ENCODE peak calls at places on chromosomes 7 and 10, in four cellular contexts. One of them, this sample, is unnamed. For H3K9me3, the result is how much of the 10 kb centered on the place peaks cover.

GRCh38 chr7:155352076-155352752 is 54.5 kb downstream of the INSIG1 start:
- DNase-seq in Karpas-422: no peak
- DNase-seq in IMR-90: no peak
- DNase-seq in cardiac muscle cell: no peak
- DNase-seq in this sample: no peak

GRCh38 chr10:93413252-93413689 is 68.9 kb downstream of the MYOF start:
- DNase-seq in Karpas-422: no peak
- DNase-seq in IMR-90: no peak
- DNase-seq in cardiac muscle cell: no peak
- DNase-seq in this sample: no peak

GRCh38 chr10:14889318-14889717 is 10.7 kb downstream of the SUV39H2 start:
- DNase-seq in Karpas-422: peak
- DNase-seq in IMR-90: no peak
- DNase-seq in cardiac muscle cell: no peak
- DNase-seq in this sample: no peak

GRCh38 chr10:83769421-83769820 is 369.9 kb upstream of the GHITM start:
- DNase-seq in Karpas-422: no peak
- DNase-seq in IMR-90: no peak
- DNase-seq in cardiac muscle cell: no peak
- DNase-seq in this sample: peak

GRCh38 chr10:31157125-31157983 is 125.7 kb upstream of the ZNF438 start:
- DNase-seq in Karpas-422: no peak
- DNase-seq in IMR-90: peak
- DNase-seq in cardiac muscle cell: no peak
- DNase-seq in this sample: no peak

GRCh38 chr10:44706745-44707144 is 204.4 kb upstream of the TMEM72 start:
- DNase-seq in Karpas-422: no peak
- DNase-seq in IMR-90: peak
- DNase-seq in cardiac muscle cell: no peak
- DNase-seq in this sample: no peak

GRCh38 chr10:92575961-92576360 is 2.1 kb upstream of the IDE start:
- DNase-seq in Karpas-422: no peak
- DNase-seq in IMR-90: peak
- DNase-seq in cardiac muscle cell: no peak
- DNase-seq in this sample: no peak

GRCh38 chr7:68785036-68785435 is 813.2 kb upstream of the AUTS2 start:
- DNase-seq in Karpas-422: no peak
- DNase-seq in IMR-90: no peak
- DNase-seq in cardiac muscle cell: no peak
- DNase-seq in this sample: no peak

GRCh38 chr10:33800545-33800944 is 466.1 kb upstream of the NRP1 start:
- DNase-seq in Karpas-422: no peak
- DNase-seq in IMR-90: peak
- DNase-seq in cardiac muscle cell: no peak
- DNase-seq in this sample: no peak

GRCh38 chr10:79104264-79104954 is 35.6 kb downstream of the ZMIZ1 start:
- DNase-seq in Karpas-422: no peak
- DNase-seq in IMR-90: peak
- DNase-seq in cardiac muscle cell: no peak
- DNase-seq in this sample: no peak

GRCh38 chr10:28282341-28282740 is 20.5 kb downstream of the MPP7 start:
- DNase-seq in Karpas-422: no peak
- DNase-seq in IMR-90: no peak
- DNase-seq in cardiac muscle cell: no peak
- DNase-seq in this sample: no peak

GRCh38 chr7:105815580-105815979 is 60.8 kb downstream of the ATXN7L1 start:
- DNase-seq in Karpas-422: no peak
- DNase-seq in IMR-90: no peak
- DNase-seq in cardiac muscle cell: no peak
- DNase-seq in this sample: no peak

GRCh38 chr7:127525866-127526456 is 59.4 kb downstream of the GCC1 start:
- DNase-seq in Karpas-422: no peak
- DNase-seq in IMR-90: no peak
- DNase-seq in cardiac muscle cell: no peak
- DNase-seq in this sample: peak

GRCh38 chr10:126240483-126240882 is 147.8 kb downstream of the ADAM12 start:
- DNase-seq in Karpas-422: no peak
- DNase-seq in IMR-90: no peak
- DNase-seq in cardiac muscle cell: no peak
- DNase-seq in this sample: no peak

GRCh38 chr10:71865561-71866041 is 14.6 kb upstream of the PSAP start:
- DNase-seq in Karpas-422: no peak
- DNase-seq in IMR-90: no peak
- DNase-seq in cardiac muscle cell: no peak
- DNase-seq in this sample: no peak

GRCh38 chr7:132464740-132465139 is 111.5 kb downstream of the PLXNA4 start:
- DNase-seq in Karpas-422: no peak
- DNase-seq in IMR-90: no peak
- DNase-seq in cardiac muscle cell: no peak
- DNase-seq in this sample: no peak

GRCh38 chr7:129859188-129859587 is 93.6 kb downstream of the UBE2H start:
- DNase-seq in Karpas-422: peak
- DNase-seq in IMR-90: peak
- DNase-seq in cardiac muscle cell: peak
- DNase-seq in this sample: no peak

GRCh38 chr10:119758448-119758847 is 32.6 kb downstream of the INPP5F start:
- DNase-seq in Karpas-422: no peak
- DNase-seq in IMR-90: no peak
- DNase-seq in cardiac muscle cell: no peak
- DNase-seq in this sample: no peak

GRCh38 chr7:158313931-158314330 is 273.7 kb downstream of the PTPRN2 start:
- DNase-seq in Karpas-422: no peak
- DNase-seq in IMR-90: no peak
- DNase-seq in cardiac muscle cell: no peak
- DNase-seq in this sample: no peak

GRCh38 chr7:158311791-158312190 is 275.8 kb downstream of the PTPRN2 start:
- DNase-seq in Karpas-422: no peak
- DNase-seq in IMR-90: no peak
- DNase-seq in cardiac muscle cell: no peak
- DNase-seq in this sample: no peak

GRCh38 chr7:158309844-158310763 is 277.5 kb downstream of the PTPRN2 start:
- DNase-seq in Karpas-422: no peak
- DNase-seq in IMR-90: no peak
- DNase-seq in cardiac muscle cell: no peak
- DNase-seq in this sample: no peak

GRCh38 chr7:158312789-158313188 is 274.8 kb downstream of the PTPRN2 start:
- DNase-seq in Karpas-422: no peak
- DNase-seq in IMR-90: no peak
- DNase-seq in cardiac muscle cell: no peak
- DNase-seq in this sample: no peak

GRCh38 chr7:158310924-158311713 is 276.5 kb downstream of the PTPRN2 start:
- DNase-seq in Karpas-422: no peak
- DNase-seq in IMR-90: no peak
- DNase-seq in cardiac muscle cell: no peak
- DNase-seq in this sample: no peak
- H3K9me3 ChIP-seq in Karpas-422: under half
- H3K9me3 ChIP-seq in IMR-90: half or more
- H3K9me3 ChIP-seq in cardiac muscle cell: under half
- H3K9me3 ChIP-seq in this sample: under half

GRCh38 chr7:23491502-23491901 is 21.2 kb upstream of the IGF2BP3 start:
- DNase-seq in Karpas-422: no peak
- DNase-seq in IMR-90: no peak
- DNase-seq in cardiac muscle cell: no peak
- DNase-seq in this sample: peak
- H3K4me3 ChIP-seq in Karpas-422: peak
- H3K4me3 ChIP-seq in IMR-90: no peak
- H3K4me3 ChIP-seq in cardiac muscle cell: no peak
- H3K4me3 ChIP-seq in this sample: peak

GRCh38 chr10:36943534-36943933 is 181.9 kb upstream of the ANKRD30A start:
- DNase-seq in Karpas-422: no peak
- DNase-seq in IMR-90: no peak
- DNase-seq in cardiac muscle cell: no peak
- DNase-seq in this sample: no peak
- H3K9me3 ChIP-seq in Karpas-422: under half
- H3K9me3 ChIP-seq in IMR-90: under half
- H3K9me3 ChIP-seq in cardiac muscle cell: under half
- H3K9me3 ChIP-seq in this sample: under half

DNA sequence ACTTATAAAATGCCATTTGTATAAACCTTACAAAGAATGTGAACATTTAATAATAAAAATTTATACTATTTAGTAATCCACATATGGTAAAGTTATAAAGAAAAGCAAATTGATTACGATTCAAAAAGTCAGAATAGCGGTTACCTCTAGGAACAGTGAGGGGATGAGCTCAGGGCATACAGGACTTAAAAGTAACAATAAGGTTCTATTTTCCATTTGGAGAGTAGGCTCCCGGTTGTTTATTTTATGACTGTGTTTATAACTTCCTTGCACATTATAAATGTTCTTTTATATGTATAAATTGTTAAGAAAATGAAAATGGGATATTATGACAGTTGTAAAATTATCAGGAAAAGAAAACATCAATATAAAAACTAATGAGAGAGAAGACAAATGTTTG is 135.7 kb downstream of the AVL9 start:
- DNase-seq in Karpas-422: no peak
- DNase-seq in IMR-90: no peak
- DNase-seq in cardiac muscle cell: no peak
- DNase-seq in this sample: no peak
- H3K4me3 ChIP-seq in Karpas-422: no peak
- H3K4me3 ChIP-seq in IMR-90: no peak
- H3K4me3 ChIP-seq in cardiac muscle cell: no peak
- H3K4me3 ChIP-seq in this sample: no peak

GRCh38 chr7:56213574-56213973 is 97.4 kb upstream of the NUPR2 start:
- DNase-seq in Karpas-422: no peak
- DNase-seq in IMR-90: no peak
- DNase-seq in cardiac muscle cell: no peak
- DNase-seq in this sample: no peak

GRCh38 chr7:56222866-56223265 is 106.6 kb upstream of the NUPR2 start:
- DNase-seq in Karpas-422: no peak
- DNase-seq in IMR-90: no peak
- DNase-seq in cardiac muscle cell: no peak
- DNase-seq in this sample: no peak

GRCh38 chr7:56218510-56218909 is 102.3 kb upstream of the NUPR2 start:
- DNase-seq in Karpas-422: no peak
- DNase-seq in IMR-90: no peak
- DNase-seq in cardiac muscle cell: no peak
- DNase-seq in this sample: no peak

DNA sequence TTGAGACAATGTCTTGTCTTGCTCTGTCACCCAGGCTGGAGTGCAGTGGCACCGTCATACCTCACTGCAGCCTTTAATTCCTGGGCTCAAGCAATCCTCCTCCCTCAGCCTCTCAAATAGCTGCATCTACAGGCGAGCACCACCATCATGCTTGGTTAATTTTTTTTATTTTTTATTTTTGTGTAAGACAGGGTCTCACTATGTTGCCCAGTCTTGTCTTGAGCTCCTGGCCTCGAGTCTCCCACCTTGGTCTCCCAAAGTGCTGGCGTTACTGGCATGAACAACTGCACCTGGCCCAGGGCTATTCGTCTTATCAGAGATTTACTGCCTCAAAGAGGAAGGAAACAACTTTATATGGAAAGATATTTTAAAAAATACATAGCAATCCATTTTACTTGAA is 102.8 kb upstream of the NUPR2 start:
- DNase-seq in Karpas-422: no peak
- DNase-seq in IMR-90: no peak
- DNase-seq in cardiac muscle cell: no peak
- DNase-seq in this sample: no peak
- H3K9me3 ChIP-seq in Karpas-422: under half
- H3K9me3 ChIP-seq in IMR-90: under half
- H3K9me3 ChIP-seq in cardiac muscle cell: under half
- H3K9me3 ChIP-seq in this sample: under half

DNA sequence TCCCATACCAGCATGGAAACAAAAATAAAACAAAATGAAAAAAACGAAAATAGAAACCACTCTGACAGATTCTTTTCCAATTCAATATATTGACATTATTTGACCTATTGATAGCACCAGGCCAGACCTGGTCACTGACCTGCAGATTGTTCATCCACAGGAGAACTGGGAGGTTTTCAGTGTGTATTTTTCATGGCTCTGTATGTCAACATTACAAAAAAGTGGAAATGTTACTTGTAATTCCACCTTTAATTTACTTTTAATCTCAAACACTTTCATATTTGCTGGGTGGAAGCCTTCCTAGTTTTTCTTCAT is 2.9 kb downstream of the HKDC1 start:
- DNase-seq in Karpas-422: no peak
- DNase-seq in IMR-90: no peak
- DNase-seq in cardiac muscle cell: no peak
- DNase-seq in this sample: no peak
- H3K4me3 ChIP-seq in Karpas-422: no peak
- H3K4me3 ChIP-seq in IMR-90: no peak
- H3K4me3 ChIP-seq in cardiac muscle cell: no peak
- H3K4me3 ChIP-seq in this sample: no peak

GRCh38 chr7:158285383-158285770 is 302.2 kb downstream of the PTPRN2 start:
- DNase-seq in Karpas-422: no peak
- DNase-seq in IMR-90: no peak
- DNase-seq in cardiac muscle cell: no peak
- DNase-seq in this sample: no peak
- H3K9me3 ChIP-seq in Karpas-422: under half
- H3K9me3 ChIP-seq in IMR-90: under half
- H3K9me3 ChIP-seq in cardiac muscle cell: under half
- H3K9me3 ChIP-seq in this sample: under half

DNA sequence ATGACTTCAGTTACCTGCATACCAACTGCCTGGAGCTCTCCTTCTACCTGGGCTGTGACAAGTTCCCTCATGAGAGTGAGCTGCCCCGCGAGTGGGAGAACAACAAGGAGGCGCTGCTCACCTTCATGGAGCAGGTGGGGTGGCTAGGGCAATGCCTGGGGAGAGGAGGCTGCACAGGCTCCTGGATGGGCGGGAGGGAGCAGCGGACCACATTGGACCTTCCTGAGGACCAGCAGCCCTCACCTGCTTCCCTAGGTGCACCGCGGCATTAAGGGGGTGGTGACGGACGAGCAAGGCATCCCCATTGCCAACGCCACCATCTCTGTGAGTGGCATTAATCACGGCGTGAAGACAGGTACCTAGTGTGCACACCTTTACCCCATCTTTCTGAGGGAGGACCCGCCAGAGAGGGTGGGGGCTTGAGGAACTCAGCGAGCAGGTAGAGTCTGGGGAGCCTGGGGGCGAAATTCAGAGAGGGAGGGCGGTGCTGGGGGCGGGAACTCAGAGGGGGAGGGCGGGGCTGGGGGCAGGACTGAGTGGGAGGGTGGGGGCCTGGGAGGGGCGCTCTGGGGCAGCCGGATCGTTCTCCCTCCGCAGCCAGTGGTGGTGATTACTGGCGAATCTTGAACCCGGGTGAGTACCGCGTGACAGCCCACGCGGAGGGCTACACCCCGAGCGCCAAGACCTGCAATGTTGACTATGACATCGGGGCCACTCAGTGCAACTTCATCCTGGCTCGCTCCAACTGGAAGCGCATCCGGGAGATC is 9.0 kb downstream of the AEBP1 start:
- DNase-seq in Karpas-422: no peak
- DNase-seq in IMR-90: no peak
- DNase-seq in cardiac muscle cell: no peak
- DNase-seq in this sample: no peak
- H3K4me3 ChIP-seq in Karpas-422: no peak
- H3K4me3 ChIP-seq in IMR-90: no peak
- H3K4me3 ChIP-seq in cardiac muscle cell: no peak
- H3K4me3 ChIP-seq in this sample: no peak

GRCh38 chr7:2785071-2785500 is 59.0 kb downstream of the GNA12 start:
- DNase-seq in Karpas-422: no peak
- DNase-seq in IMR-90: peak
- DNase-seq in cardiac muscle cell: peak
- DNase-seq in this sample: no peak
- H3K9me3 ChIP-seq in Karpas-422: under half
- H3K9me3 ChIP-seq in IMR-90: under half
- H3K9me3 ChIP-seq in cardiac muscle cell: under half
- H3K9me3 ChIP-seq in this sample: under half

GRCh38 chr10:42983595-42983990 is 93.3 kb upstream of the RET start:
- DNase-seq in Karpas-422: no peak
- DNase-seq in IMR-90: no peak
- DNase-seq in cardiac muscle cell: no peak
- DNase-seq in this sample: peak
- H3K4me3 ChIP-seq in Karpas-422: no peak
- H3K4me3 ChIP-seq in IMR-90: no peak
- H3K4me3 ChIP-seq in cardiac muscle cell: no peak
- H3K4me3 ChIP-seq in this sample: no peak

This sample was measured in HAP-1.